ENCODE peak calls at places on chromosomes 12 and 14, in four cellular contexts. One of them, this sample, is unnamed.

GRCh38 chr12:132279930-132280329 is 49.5 kb downstream of the GALNT9 start:
- DNase-seq in foreskin fibroblast: no peak
- DNase-seq in AG09309: no peak
- DNase-seq in GM13977: no peak
- DNase-seq in this sample: no peak

GRCh38 chr14:104265918-104266642 is 127.7 kb downstream of the KIF26A start:
- DNase-seq in foreskin fibroblast: no peak
- DNase-seq in AG09309: no peak
- DNase-seq in GM13977: no peak
- DNase-seq in this sample: no peak

GRCh38 chr14:74511966-74512365 is 18.4 kb downstream of the ISCA2 start:
- DNase-seq in foreskin fibroblast: no peak
- DNase-seq in AG09309: no peak
- DNase-seq in GM13977: no peak
- DNase-seq in this sample: no peak

GRCh38 chr12:124510301-124510970 is 57.0 kb downstream of the NCOR2 start:
- DNase-seq in foreskin fibroblast: no peak
- DNase-seq in AG09309: no peak
- DNase-seq in GM13977: no peak
- DNase-seq in this sample: no peak

GRCh38 chr14:98952595-98953325 is 319.2 kb downstream of the BCL11B start:
- DNase-seq in foreskin fibroblast: peak; percentile 15
- DNase-seq in AG09309: no peak
- DNase-seq in GM13977: no peak
- DNase-seq in this sample: peak; percentile 34

GRCh38 chr12:102642199-102642598 is 161.8 kb upstream of the IGF1 start:
- DNase-seq in foreskin fibroblast: peak; percentile 38
- DNase-seq in AG09309: peak; percentile 31
- DNase-seq in GM13977: no peak
- DNase-seq in this sample: no peak

GRCh38 chr12:53103860-53104305 is 597 bp downstream of the SOAT2 start:
- DNase-seq in foreskin fibroblast: no peak
- DNase-seq in AG09309: no peak
- DNase-seq in GM13977: peak; percentile 16
- DNase-seq in this sample: no peak

GRCh38 chr14:68932686-68933085 is 46.4 kb downstream of the ACTN1 start:
- DNase-seq in foreskin fibroblast: no peak
- DNase-seq in AG09309: no peak
- DNase-seq in GM13977: no peak
- DNase-seq in this sample: no peak

GRCh38 chr12:84912191-84913142 is at the start of gene SLC6A15:
- DNase-seq in foreskin fibroblast: peak; percentile 98
- DNase-seq in AG09309: no peak
- DNase-seq in GM13977: peak; percentile 33
- DNase-seq in this sample: peak; percentile 23

DNA sequence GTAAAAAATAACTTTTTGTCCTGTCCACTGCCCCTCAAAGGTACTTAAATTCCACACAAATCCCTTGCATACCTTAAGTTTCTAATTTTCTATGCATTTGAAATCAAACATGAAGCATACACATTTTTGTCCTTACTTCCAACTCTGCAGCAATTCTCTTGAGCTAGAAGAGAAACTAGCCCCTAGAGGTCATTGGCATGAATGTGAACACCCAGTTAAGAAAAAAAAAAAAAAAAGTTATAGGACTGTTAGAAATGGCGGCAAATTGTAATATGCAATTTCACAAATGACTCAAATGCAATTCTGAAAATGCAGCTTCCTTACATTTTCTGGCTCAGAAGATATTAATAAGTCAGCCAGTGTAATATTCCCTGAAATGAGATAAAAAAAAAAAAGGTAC is 4.6 kb upstream of the ESR2 start:
- DNase-seq in foreskin fibroblast: peak; percentile 13
- DNase-seq in AG09309: no peak
- DNase-seq in GM13977: no peak
- DNase-seq in this sample: no peak
- TF ChIP-seq CTCF in foreskin fibroblast: no peak
- TF ChIP-seq CTCF in AG09309: no peak
- TF ChIP-seq CTCF in GM13977: no peak
- TF ChIP-seq CTCF in this sample: no peak

GRCh38 chr12:103965590-103966407 is at the start of gene TDG:
- DNase-seq in foreskin fibroblast: peak; percentile 99
- DNase-seq in AG09309: peak; percentile 94
- DNase-seq in GM13977: peak; percentile 94
- DNase-seq in this sample: peak; percentile 97
- TF ChIP-seq CTCF in foreskin fibroblast: no peak
- TF ChIP-seq CTCF in AG09309: peak; percentile 12
- TF ChIP-seq CTCF in GM13977: no peak
- TF ChIP-seq CTCF in this sample: peak; percentile 20

GRCh38 chr12:46383654-46384450 is 11.3 kb upstream of the SLC38A2 start:
- DNase-seq in foreskin fibroblast: peak; percentile 98
- DNase-seq in AG09309: peak; percentile 91
- DNase-seq in GM13977: no peak
- DNase-seq in this sample: peak; percentile 96
- TF ChIP-seq CTCF in foreskin fibroblast: no peak
- TF ChIP-seq CTCF in AG09309: no peak
- TF ChIP-seq CTCF in GM13977: no peak
- TF ChIP-seq CTCF in this sample: peak; percentile 8

GRCh38 chr14:71208702-71209357 is 301.6 kb downstream of the PCNX1 start:
- DNase-seq in foreskin fibroblast: no peak
- DNase-seq in AG09309: no peak
- DNase-seq in GM13977: no peak
- DNase-seq in this sample: no peak
- TF ChIP-seq CTCF in foreskin fibroblast: no peak
- TF ChIP-seq CTCF in AG09309: no peak
- TF ChIP-seq CTCF in GM13977: peak; percentile 1
- TF ChIP-seq CTCF in this sample: no peak

GRCh38 chr12:83153156-83153555 is 466.4 kb downstream of the TMTC2 start:
- DNase-seq in foreskin fibroblast: no peak
- DNase-seq in AG09309: no peak
- DNase-seq in GM13977: no peak
- DNase-seq in this sample: no peak

GRCh38 chr12:83161451-83161850 is 474.7 kb downstream of the TMTC2 start:
- DNase-seq in foreskin fibroblast: peak; percentile 72
- DNase-seq in AG09309: no peak
- DNase-seq in GM13977: no peak
- DNase-seq in this sample: no peak

GRCh38 chr12:83158613-83159207 is 472.0 kb downstream of the TMTC2 start:
- DNase-seq in foreskin fibroblast: peak; percentile 23
- DNase-seq in AG09309: no peak
- DNase-seq in GM13977: no peak
- DNase-seq in this sample: no peak

GRCh38 chr12:83157604-83158003 is 470.9 kb downstream of the TMTC2 start:
- DNase-seq in foreskin fibroblast: no peak
- DNase-seq in AG09309: no peak
- DNase-seq in GM13977: no peak
- DNase-seq in this sample: no peak

DNA sequence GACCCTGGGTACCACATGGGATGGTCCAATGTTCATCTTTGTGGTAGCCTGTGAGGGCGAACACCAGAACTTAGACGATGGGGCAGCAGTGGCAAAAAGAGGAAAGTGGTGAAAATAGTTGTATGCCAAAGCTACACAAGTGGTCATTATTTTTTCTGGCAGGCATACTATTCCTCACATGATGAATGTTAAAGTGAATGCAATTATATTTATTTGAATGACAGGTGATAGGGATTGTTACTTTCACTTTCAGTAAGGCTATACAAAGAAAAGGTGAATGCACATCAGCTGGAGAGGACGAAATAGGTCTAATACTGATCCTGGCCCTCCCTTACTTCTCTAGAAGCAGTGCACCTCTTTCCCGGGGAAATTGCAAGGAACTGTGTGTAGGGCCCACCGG is 470.1 kb downstream of the TMTC2 start:
- DNase-seq in foreskin fibroblast: no peak
- DNase-seq in AG09309: no peak
- DNase-seq in GM13977: no peak
- DNase-seq in this sample: no peak
- TF ChIP-seq CTCF in foreskin fibroblast: no peak
- TF ChIP-seq CTCF in AG09309: no peak
- TF ChIP-seq CTCF in GM13977: no peak
- TF ChIP-seq CTCF in this sample: no peak

GRCh38 chr12:75289678-75290200 is 40.4 kb downstream of the CAPS2 start:
- DNase-seq in foreskin fibroblast: peak; percentile 54
- DNase-seq in AG09309: no peak
- DNase-seq in GM13977: no peak
- DNase-seq in this sample: no peak
- TF ChIP-seq CTCF in foreskin fibroblast: peak; percentile 17
- TF ChIP-seq CTCF in AG09309: peak; percentile 29
- TF ChIP-seq CTCF in GM13977: peak; percentile 27
- TF ChIP-seq CTCF in this sample: peak; percentile 28

GRCh38 chr14:32075636-32076277 is 1.3 kb upstream of the ARHGAP5 start:
- DNase-seq in foreskin fibroblast: peak; percentile 47
- DNase-seq in AG09309: peak; percentile 20
- DNase-seq in GM13977: peak; percentile 25
- DNase-seq in this sample: no peak

GRCh38 chr14:32072701-32073100 is 4.4 kb upstream of the ARHGAP5 start:
- DNase-seq in foreskin fibroblast: no peak
- DNase-seq in AG09309: no peak
- DNase-seq in GM13977: no peak
- DNase-seq in this sample: no peak

GRCh38 chr14:32076278-32077080 is 625 bp upstream of the ARHGAP5 start:
- DNase-seq in foreskin fibroblast: peak; percentile 99
- DNase-seq in AG09309: peak; percentile 81
- DNase-seq in GM13977: peak; percentile 82
- DNase-seq in this sample: peak; percentile 93

GRCh38 chr14:32074887-32075572 is 2.1 kb upstream of the ARHGAP5 start:
- DNase-seq in foreskin fibroblast: no peak
- DNase-seq in AG09309: no peak
- DNase-seq in GM13977: no peak
- DNase-seq in this sample: no peak

DNA sequence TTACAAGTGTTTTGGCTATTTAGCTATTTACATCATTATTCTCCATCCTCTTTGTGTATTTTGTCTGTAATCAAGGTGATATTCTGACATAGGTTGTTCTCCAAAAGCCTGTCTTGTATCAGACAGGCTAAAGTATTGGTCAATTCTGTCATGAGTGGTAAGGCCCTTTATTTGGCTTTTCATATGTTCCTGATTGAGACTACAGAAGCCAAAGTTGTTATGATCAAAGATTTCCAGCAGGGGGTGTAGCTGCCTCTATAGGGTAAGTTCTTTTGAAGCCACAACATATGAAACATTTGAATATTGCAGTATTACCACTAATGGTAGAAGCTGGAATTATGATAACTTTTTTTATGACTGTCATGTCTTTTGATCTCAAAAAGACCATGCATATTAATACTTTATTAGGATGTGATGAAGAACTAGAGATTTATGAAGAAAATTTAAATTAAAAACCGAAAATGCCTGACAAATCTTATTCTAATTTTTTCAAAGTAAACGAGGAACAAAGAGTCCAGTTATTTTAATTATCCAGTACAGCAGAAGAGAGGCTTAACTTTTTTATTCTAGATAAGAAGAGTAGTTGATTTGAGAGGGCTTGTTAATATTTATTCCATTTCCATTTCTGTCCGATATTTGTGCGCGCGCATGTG is 3.4 kb upstream of the ARHGAP5 start:
- DNase-seq in foreskin fibroblast: peak; percentile 89
- DNase-seq in AG09309: peak; percentile 71
- DNase-seq in GM13977: peak; percentile 74
- DNase-seq in this sample: peak; percentile 69
- TF ChIP-seq CTCF in foreskin fibroblast: peak; percentile 65
- TF ChIP-seq CTCF in AG09309: peak; percentile 71
- TF ChIP-seq CTCF in GM13977: peak; percentile 68
- TF ChIP-seq CTCF in this sample: peak; percentile 69

GRCh38 chr14:24435998-24436354 is 6.2 kb downstream of the KHNYN start:
- DNase-seq in foreskin fibroblast: no peak
- DNase-seq in AG09309: no peak
- DNase-seq in GM13977: no peak
- DNase-seq in this sample: no peak

GRCh38 chr14:24435192-24435810 is 5.5 kb downstream of the KHNYN start:
- DNase-seq in foreskin fibroblast: no peak
- DNase-seq in AG09309: no peak
- DNase-seq in GM13977: peak; percentile 4
- DNase-seq in this sample: no peak

GRCh38 chr14:24437736-24438067 is 4.9 kb downstream of the SDR39U1 start:
- DNase-seq in foreskin fibroblast: no peak
- DNase-seq in AG09309: no peak
- DNase-seq in GM13977: peak; percentile 14
- DNase-seq in this sample: no peak

GRCh38 chr14:24437020-24437735 is 5.4 kb downstream of the SDR39U1 start:
- DNase-seq in foreskin fibroblast: no peak
- DNase-seq in AG09309: no peak
- DNase-seq in GM13977: peak; percentile 4
- DNase-seq in this sample: no peak

GRCh38 chr14:24436355-24437019 is 6.1 kb downstream of the SDR39U1 start:
- DNase-seq in foreskin fibroblast: peak; percentile 90
- DNase-seq in AG09309: peak; percentile 67
- DNase-seq in GM13977: peak; percentile 76
- DNase-seq in this sample: no peak
- TF ChIP-seq CTCF in foreskin fibroblast: peak; percentile 64
- TF ChIP-seq CTCF in AG09309: peak; percentile 77
- TF ChIP-seq CTCF in GM13977: peak; percentile 75
- TF ChIP-seq CTCF in this sample: peak; percentile 80

GRCh38 chr12:25960176-25960575 is 1.7 kb downstream of the RASSF8 start:
- DNase-seq in foreskin fibroblast: peak; percentile 60
- DNase-seq in AG09309: no peak
- DNase-seq in GM13977: no peak
- DNase-seq in this sample: no peak
- TF ChIP-seq CTCF in foreskin fibroblast: peak; percentile 13
- TF ChIP-seq CTCF in AG09309: peak; percentile 31
- TF ChIP-seq CTCF in GM13977: no peak
- TF ChIP-seq CTCF in this sample: peak; percentile 24